ENCODE peak calls at places on chromosomes 2 and 18, in nine cellular contexts. M is NCI-H69; N is hypothalamus; Z is activated naive CD4-positive, alpha-beta T cell treated with Interleukin-2 at 50 U/mL for 16 hours; Q is GM23248; K is HS-5; T is NCI-H2029 treated with DMSO at 0.1 percent for 48 hours; V is IMR-90; P is left cardiac atrium. G is an unnamed sample.

GRCh38 chr2:73243884-73244570 is 9.9 kb downstream of the CCT7 start:
- DNase-seq in P (no peak), T (no peak), Z (no peak), N (no peak), M (peak), Q (peak), V (peak), K (no peak), G (no peak)

GRCh38 chr18:73947180-73947989 is 200.2 kb downstream of the FBXO15 start:
- DNase-seq in Q (no peak), N (no peak), M (peak), Z (no peak), K (no peak), P (no peak), V (peak), T (no peak), G (no peak)

GRCh38 chr2:222747526-222748160 is 76.2 kb downstream of the MOGAT1 start:
- DNase-seq in V (no peak), P (no peak), Z (no peak), M (no peak), N (no peak), K (no peak), T (no peak), Q (no peak), G (no peak)

GRCh38 chr2:161134547-161135518 is 25.4 kb upstream of the TANK start:
- DNase-seq in P (no peak), M (peak), Q (no peak), K (no peak), V (no peak), T (peak), N (no peak), Z (no peak), G (no peak)

GRCh38 chr2:85672486-85672885 is 4.5 kb upstream of the SFTPB start:
- DNase-seq in V (no peak), K (no peak), T (no peak), P (no peak), M (no peak), Z (no peak), Q (no peak), N (no peak), G (no peak)

GRCh38 chr2:71812736-71813135 is 334.9 kb downstream of the CYP26B1 start:
- DNase-seq in K (no peak), Q (no peak), N (no peak), P (no peak), V (no peak), Z (no peak), M (no peak), T (no peak), G (no peak)

GRCh38 chr2:105361132-105361889 is 24.0 kb downstream of the C2orf49 start:
- DNase-seq in N (no peak), P (no peak), Z (peak), M (no peak), Q (no peak), T (no peak), K (no peak), V (no peak), G (no peak)

GRCh38 chr2:201647431-201647830 is 4.1 kb upstream of the TMEM237 start:
- DNase-seq in K (no peak), Q (no peak), M (no peak), Z (no peak), N (no peak), P (no peak), V (no peak), T (no peak), G (no peak)

G was measured in hippocampal formation.